ENCODE peak calls at places on chromosome 4, in six cellular contexts. N, S, X, Y, T and D are unnamed samples.

GRCh38 chr4:33961751-33962150 is 2282.6 kb downstream of the ARAP2 start:
- DNase-seq in S (no peak), T (no peak), N (no peak), Y (no peak), X (no peak), D (peak; percentile 6)

GRCh38 chr4:7518871-7519637 is 84.3 kb upstream of the PSAPL1 start:
- DNase-seq in T (no peak), Y (no peak), X (no peak), S (no peak), N (no peak), D (no peak)

GRCh38 chr4:66275381-66276060 is 605.2 kb upstream of the EPHA5 start:
- DNase-seq in T (no peak), Y (peak; percentile 11), S (no peak), N (no peak), X (no peak), D (no peak)

GRCh38 chr4:55445921-55446577 is 50.3 kb downstream of the TMEM165 start:
- DNase-seq in X (no peak), Y (no peak), S (no peak), T (no peak), N (no peak), D (peak; percentile 57)

GRCh38 chr4:109745830-109746229 is 16.0 kb upstream of the PLA2G12A start:
- DNase-seq in T (no peak), Y (no peak), S (no peak), N (no peak), X (no peak), D (no peak)

GRCh38 chr4:152938237-152938969 is 2.3 kb downstream of the FHDC1 start:
- DNase-seq in N (no peak), Y (no peak), S (no peak), T (no peak), X (no peak), D (peak; percentile 16)

GRCh38 chr4:128871948-128872347 is 62.4 kb downstream of the JADE1 start:
- DNase-seq in S (no peak), Y (no peak), T (no peak), N (no peak), X (no peak), D (peak; percentile 20)

GRCh38 chr4:79920454-79920853 is 152.6 kb downstream of the ANTXR2 start:
- DNase-seq in N (no peak), X (no peak), T (no peak), S (no peak), Y (no peak), D (no peak)

GRCh38 chr4:140568507-140569306 is at the start of gene UCP1:
- DNase-seq in S (no peak), X (no peak), T (peak; percentile 85), N (no peak), Y (peak; percentile 50), D (no peak)

GRCh38 chr4:1359161-1359535 is 12.1 kb downstream of the UVSSA start:
- DNase-seq in S (no peak), X (no peak), N (no peak), Y (no peak), T (no peak), D (no peak)

GRCh38 chr4:138821321-138821720 is 194.3 kb upstream of the NOCT start:
- DNase-seq in Y (no peak), N (no peak), X (no peak), T (no peak), S (no peak), D (no peak)

GRCh38 chr4:27604692-27605091 is 744.1 kb downstream of the STIM2 start:
- DNase-seq in T (no peak), N (no peak), X (no peak), S (no peak), Y (no peak), D (no peak)

GRCh38 chr4:123739806-123740205 is 343.2 kb downstream of the SPRY1 start:
- DNase-seq in Y (no peak), S (peak; percentile 20), T (no peak), X (no peak), N (no peak), D (no peak)

GRCh38 chr4:183448436-183448835 is 4.0 kb downstream of the CDKN2AIP start:
- DNase-seq in N (no peak), T (no peak), Y (no peak), X (no peak), S (no peak), D (no peak)

GRCh38 chr4:173174184-173175156 is 5.9 kb downstream of the GALNT7 start:
- DNase-seq in X (no peak), T (no peak), S (peak; percentile 45), N (no peak), Y (peak; percentile 29), D (no peak)

GRCh38 chr4:115484479-115484878 is 371.1 kb upstream of the NDST4 start:
- DNase-seq in S (no peak), X (no peak), Y (no peak), T (no peak), N (no peak), D (no peak)

GRCh38 chr4:126533176-126533575 is 1099.6 kb upstream of the INTU start:
- DNase-seq in S (no peak), X (no peak), T (no peak), N (no peak), Y (no peak), D (no peak)

GRCh38 chr4:165440415-165440882 is 61.6 kb downstream of the CPE start:
- DNase-seq in N (no peak), Y (peak; percentile 18), S (peak; percentile 87), X (no peak), T (peak; percentile 21), D (peak; percentile 80)

GRCh38 chr4:167885872-167886271 is 206.5 kb upstream of the ANXA10 start:
- DNase-seq in X (no peak), Y (no peak), S (no peak), T (no peak), N (no peak), D (peak; percentile 30)

GRCh38 chr4:69707807-69708206 is 52.6 kb downstream of the SULT1B1 start:
- DNase-seq in T (no peak), N (no peak), S (peak; percentile 37), Y (no peak), X (no peak), D (peak; percentile 92)

GRCh38 chr4:186808635-186809018 is 85.0 kb upstream of the FAT1 start:
- DNase-seq in Y (peak; percentile 16), X (no peak), T (no peak), S (no peak), N (no peak), D (peak; percentile 73)

GRCh38 chr4:183349673-183350072 is 27.4 kb upstream of the CLDN24 start:
- DNase-seq in S (no peak), N (no peak), Y (no peak), T (no peak), X (no peak), D (peak; percentile 71)

GRCh38 chr4:56752985-56753384 is 68.5 kb downstream of the SPINK2 start:
- DNase-seq in X (no peak), S (peak; percentile 71), N (no peak), T (no peak), Y (peak; percentile 65), D (no peak)

GRCh38 chr4:156633846-156634245 is 337.8 kb downstream of the PDGFC start:
- DNase-seq in N (no peak), S (no peak), X (no peak), T (no peak), Y (no peak), D (no peak)

GRCh38 chr4:10089346-10089745 is 27.3 kb downstream of the WDR1 start:
- DNase-seq in S (no peak), N (no peak), Y (peak; percentile 80), T (peak; percentile 64), X (no peak), D (no peak)

GRCh38 chr4:2255501-2256155 is 6.3 kb downstream of the MXD4 start:
- DNase-seq in N (no peak), T (peak; percentile 32), X (peak; percentile 2), Y (peak; percentile 25), S (no peak), D (no peak)

GRCh38 chr4:68062501-68062900 is 67.2 kb downstream of the TMPRSS11F start:
- DNase-seq in Y (no peak), S (no peak), X (no peak), T (no peak), N (no peak), D (no peak)

GRCh38 chr4:1309261-1310010 is 19.7 kb downstream of the MAEA start:
- DNase-seq in Y (peak; percentile 93), T (peak; percentile 98), N (no peak), S (no peak), X (no peak), D (peak; percentile 88)

GRCh38 chr4:2699534-2699933 is 56.6 kb downstream of the TNIP2 start:
- DNase-seq in X (no peak), S (no peak), N (no peak), Y (no peak), T (no peak), D (no peak)

GRCh38 chr4:4995103-4995761 is 24.0 kb downstream of the CYTL1 start:
- DNase-seq in N (peak; percentile 77), Y (peak; percentile 80), X (peak; percentile 58), S (no peak), T (peak; percentile 91), D (peak; percentile 42)

GRCh38 chr4:38313175-38313574 is 350.8 kb upstream of the KLF3 start:
- DNase-seq in Y (no peak), S (peak; percentile 81), T (no peak), N (peak; percentile 75), X (no peak), D (no peak)

GRCh38 chr4:90328558-90328957 is 201.4 kb downstream of the CCSER1 start:
- DNase-seq in S (no peak), N (no peak), Y (peak; percentile 14), T (peak; percentile 12), X (no peak), D (peak; percentile 41)

GRCh38 chr4:104490770-104491395 is 3.8 kb downstream of the CXXC4 start:
- DNase-seq in X (peak; percentile 74), S (no peak), N (peak; percentile 81), Y (peak; percentile 87), T (peak; percentile 56), D (peak; percentile 19)

GRCh38 chr4:24130637-24131036 is 240.8 kb upstream of the PPARGC1A start:
- DNase-seq in Y (no peak), S (no peak), X (no peak), T (no peak), N (no peak), D (no peak)
- H2AFZ ChIP-seq in Y (no peak overlapping the region), S (no peak overlapping the region), X (no peak overlapping the region), T (no peak overlapping the region), N (no peak overlapping the region), D (no peak overlapping the region)

GRCh38 chr4:75844151-75844662 is 58.0 kb downstream of the PPEF2 start:
- DNase-seq in S (peak; percentile 86), N (no peak), T (no peak), X (no peak), Y (peak; percentile 55), D (peak; percentile 58)
- H3K4me3 ChIP-seq in S (no peak overlapping the region), N (no peak overlapping the region), T (no peak overlapping the region), X (no peak overlapping the region), Y (no peak overlapping the region), D (no peak overlapping the region)

GRCh38 chr4:77095101-77095826 is 19.5 kb upstream of the CCNI start:
- DNase-seq in N (peak; percentile 79), Y (peak; percentile 82), X (peak; percentile 65), T (peak; percentile 93), S (no peak), D (peak; percentile 53)

GRCh38 chr4:77089880-77090279 is 14.1 kb upstream of the CCNI start:
- DNase-seq in T (no peak), S (no peak), N (no peak), Y (no peak), X (no peak), D (no peak)

GRCh38 chr4:77092832-77093800 is 17.3 kb upstream of the CCNI start:
- DNase-seq in Y (no peak), T (no peak), X (no peak), S (no peak), N (peak; percentile 24), D (peak; percentile 91)
- H2AFZ ChIP-seq in Y (no peak overlapping the region), T (no peak overlapping the region), X (no peak overlapping the region), S (no peak overlapping the region), N (no peak overlapping the region), D (peak overlapping the region; percentile 37)

GRCh38 chr4:53591372-53591892 is at the start of gene LNX1:
- DNase-seq in X (no peak), N (peak; percentile 33), S (peak; percentile 96), T (peak; percentile 98), Y (peak; percentile 97), D (no peak)
- H3K4me3 ChIP-seq in X (no peak within 1 kb of the TSS), N (peak within 1 kb of the TSS; percentile 28), S (peak within 1 kb of the TSS; percentile 58), T (peak within 1 kb of the TSS; percentile 60), Y (peak within 1 kb of the TSS; percentile 59), D (peak within 1 kb of the TSS; percentile 39)